ENCODE peak calls at places on chromosomes 11 and 22, in four cellular contexts. W, E, C and F are unnamed samples.

GRCh38 chr11:61928606-61929005 is 11.2 kb upstream of the RAB3IL1 start:
- DNase-seq in C (no peak), W (no peak), E (no peak), F (no peak)

GRCh38 chr22:27804683-27805297 is 3.2 kb upstream of the MN1 start:
- DNase-seq in C (no peak), E (peak), W (peak), F (no peak)

GRCh38 chr11:69010964-69011623 is 2.0 kb downstream of the MRGPRF start:
- DNase-seq in C (peak), W (peak), E (peak), F (peak)

GRCh38 chr11:117794772-117795629 is 2.0 kb downstream of the DSCAML1 start:
- DNase-seq in E (no peak), C (no peak), W (no peak), F (no peak)

GRCh38 chr22:21762712-21763581 is 27.4 kb upstream of the YPEL1 start:
- DNase-seq in W (no peak), E (no peak), C (no peak), F (peak)

GRCh38 chr11:97966901-97967300 is 1053.8 kb upstream of the CNTN5 start:
- DNase-seq in W (no peak), E (no peak), C (no peak), F (no peak)

GRCh38 chr22:37201066-37201820 is 11.0 kb downstream of the SSTR3 start:
- DNase-seq in C (no peak), W (no peak), E (no peak), F (no peak)

GRCh38 chr11:78138694-78139421 is 568 bp downstream of the ALG8 start:
- DNase-seq in C (no peak), E (peak), W (no peak), F (no peak)

GRCh38 chr11:17257200-17257599 is 19.3 kb upstream of the NUCB2 start:
- DNase-seq in C (no peak), W (no peak), E (no peak), F (no peak)

GRCh38 chr11:126357055-126357962 is 1.8 kb downstream of the ST3GAL4 start:
- DNase-seq in C (no peak), W (peak), E (no peak), F (peak)

GRCh38 chr11:33772300-33772699 is 2.0 kb downstream of the FBXO3 start:
- DNase-seq in E (no peak), C (no peak), W (no peak), F (no peak)

GRCh38 chr22:31952459-31952858 is 8.1 kb downstream of the YWHAH start:
- DNase-seq in W (no peak), C (peak), E (no peak), F (no peak)

GRCh38 chr22:32603651-32604540 is 129.3 kb downstream of the FBXO7 start:
- DNase-seq in E (no peak), W (peak), C (no peak), F (no peak)

GRCh38 chr11:33802414-33802950 is 28.2 kb upstream of the FBXO3 start:
- DNase-seq in E (peak), W (peak), C (peak), F (no peak)

GRCh38 chr11:10483174-10483573 is 28.1 kb downstream of the AMPD3 start:
- DNase-seq in W (no peak), E (no peak), C (no peak), F (no peak)

GRCh38 chr11:30487200-30487898 is 98.8 kb downstream of the MPPED2 start:
- DNase-seq in C (peak), W (peak), E (no peak), F (no peak)

GRCh38 chr11:113681711-113682410 is 24.2 kb downstream of the TMPRSS5 start:
- DNase-seq in C (no peak), W (no peak), E (no peak), F (no peak)

GRCh38 chr11:1077033-1077416 is 2.4 kb downstream of the MUC2 start:
- DNase-seq in E (no peak), W (no peak), C (no peak), F (no peak)

DNA sequence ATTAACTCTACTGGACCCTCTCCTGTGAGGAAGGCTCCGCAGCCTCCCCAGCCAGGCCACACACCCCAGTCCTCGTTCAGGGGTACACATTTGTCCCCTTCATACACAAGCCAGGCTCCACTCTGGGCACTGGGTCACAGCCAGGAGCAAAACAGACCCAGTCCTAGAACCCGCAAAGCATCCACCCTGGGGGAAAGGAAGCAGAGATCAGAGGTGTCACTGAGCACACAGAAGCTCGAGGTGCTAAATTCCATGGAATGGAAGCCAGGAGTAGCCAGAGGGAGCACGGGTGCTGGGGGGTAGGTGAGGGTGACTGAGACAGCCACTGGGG is 43.6 kb upstream of the TH start:
- DNase-seq in W (no peak), E (no peak), C (no peak), F (no peak)
- TF ChIP-seq CTCF in W (no peak), E (no peak), C (no peak), F (no peak)

DNA sequence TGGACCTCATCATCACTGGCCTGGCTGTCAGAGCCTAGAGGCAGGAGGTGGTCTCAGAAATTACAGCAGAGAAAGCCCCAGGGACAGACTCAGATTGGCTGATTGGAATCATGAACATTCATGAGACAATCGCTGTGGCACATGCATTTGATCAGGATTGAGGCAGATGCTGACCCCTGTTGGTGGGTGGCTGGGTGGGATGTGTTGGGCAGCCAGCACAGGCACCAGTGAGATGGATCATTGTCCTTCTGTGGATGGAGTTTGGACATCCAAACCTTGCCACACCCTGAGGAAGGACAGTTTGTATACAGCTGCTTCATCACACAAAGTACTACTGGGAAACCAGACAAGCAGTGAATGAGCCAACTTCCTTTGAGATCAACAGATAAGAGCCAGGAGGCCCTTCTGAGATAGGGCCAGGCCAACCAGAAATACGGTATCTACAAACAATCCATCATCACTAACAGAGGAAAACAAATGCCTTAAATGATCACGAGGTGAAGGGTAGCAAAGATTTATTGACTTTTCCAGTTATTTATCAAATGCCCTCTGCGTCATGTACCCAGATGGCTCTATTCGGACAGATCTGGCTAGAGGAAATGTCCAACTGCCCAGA is 17.3 kb downstream of the COMMD9 start:
- DNase-seq in E (no peak), W (no peak), C (no peak), F (no peak)
- TF ChIP-seq CTCF in E (no peak), W (no peak), C (no peak), F (no peak)

DNA sequence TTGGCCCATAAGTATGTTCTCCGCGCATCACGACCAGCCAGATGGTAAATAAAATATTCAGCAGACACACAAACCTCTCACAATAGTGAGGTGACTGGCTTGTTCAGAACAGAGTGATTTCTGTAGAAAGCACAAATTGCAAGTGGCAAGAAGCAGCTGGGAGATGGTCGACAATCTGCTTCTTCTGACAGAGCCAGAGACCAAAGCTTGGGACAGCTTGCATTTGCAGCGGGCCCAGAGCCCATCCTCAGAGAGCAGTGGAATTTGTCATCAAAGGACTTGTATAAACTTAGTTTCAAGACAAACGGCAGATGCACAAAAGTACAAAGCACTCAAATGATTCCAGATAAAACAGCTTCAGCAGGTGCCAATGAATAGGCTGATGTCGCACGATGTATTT is 7.6 kb upstream of the GALNT18 start:
- DNase-seq in C (no peak), E (no peak), W (no peak), F (no peak)
- TF ChIP-seq CTCF in C (no peak), E (no peak), W (no peak), F (no peak)

DNA sequence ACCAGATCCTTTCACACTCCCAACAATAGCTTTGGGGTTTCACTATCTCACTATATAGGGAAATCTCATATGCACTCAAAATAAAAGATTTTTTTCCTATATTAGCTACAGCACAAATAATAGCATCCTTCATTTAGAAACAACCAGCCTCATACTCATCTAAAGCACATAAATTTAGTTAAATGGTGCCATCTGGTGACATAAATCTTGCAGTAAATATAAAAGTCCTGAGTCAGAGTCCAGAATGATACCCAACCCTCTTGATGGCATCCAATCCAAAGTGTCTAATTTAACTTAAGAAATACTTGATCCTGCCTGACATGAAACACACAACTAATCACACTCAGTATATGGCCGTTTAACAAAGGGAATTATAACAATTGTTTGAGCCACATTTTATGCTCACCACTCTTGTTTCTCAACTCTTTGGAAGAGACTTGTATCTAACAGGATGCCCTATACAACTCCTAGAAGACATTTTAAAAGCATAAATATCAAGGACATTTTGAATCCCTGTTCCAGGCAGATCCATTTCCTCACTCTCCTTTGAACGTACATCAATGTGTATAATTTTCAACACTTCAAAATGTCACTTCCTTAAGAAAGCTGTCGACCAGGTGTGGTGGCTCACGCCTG is 36.2 kb downstream of the DLG2 start:
- DNase-seq in W (no peak), E (no peak), C (no peak), F (no peak)
- TF ChIP-seq CTCF in W (peak), E (no peak), C (no peak), F (peak)